ENCODE peak calls at places on chromosomes 4 and X, in seven cellular contexts. M is BJ, H is mammary epithelial cell, J is nephron progenitor cell, Q is H9, S is ovary, N is uterus. D is an unnamed sample.

GRCh38 chrX:46912673-46913491 is 661 bp downstream of the JADE3 start:
- DNase-seq in M (no peak), H (peak), J (peak), Q (peak), S (peak), N (peak), D (no peak)

GRCh38 chr4:86939123-86939522 is 4.3 kb downstream of the AFF1 start:
- DNase-seq in M (no peak), H (no peak), J (no peak), Q (no peak), S (no peak), N (no peak), D (no peak)

GRCh38 chr4:175034007-175034406 is 115.8 kb downstream of the ADAM29 start:
- DNase-seq in M (no peak), H (no peak), J (no peak), Q (no peak), S (no peak), N (no peak), D (no peak)

GRCh38 chr4:103934178-103934789 is 214.5 kb upstream of the TACR3 start:
- DNase-seq in M (no peak), H (peak), J (peak), Q (no peak), S (no peak), N (no peak), D (peak)

GRCh38 chrX:140822861-140823260 is 113.3 kb downstream of the LINC00632 start:
- DNase-seq in M (no peak), H (no peak), J (no peak), Q (no peak), S (no peak), N (no peak), D (no peak)

GRCh38 chr4:168648929-168649328 is 152.1 kb downstream of the PALLD start:
- DNase-seq in M (no peak), H (peak), J (no peak), Q (no peak), S (no peak), N (no peak), D (no peak)

GRCh38 chr4:131309628-131310027 is 1839.5 kb upstream of the PCDH10 start:
- DNase-seq in M (no peak), H (no peak), J (no peak), Q (no peak), S (no peak), N (no peak), D (no peak)

GRCh38 chr4:154836030-154836429 is 55.0 kb downstream of the RBM46 start:
- DNase-seq in M (no peak), H (no peak), J (no peak), Q (no peak), S (no peak), N (no peak), D (no peak)

GRCh38 chr4:169079942-169080827 is 70.1 kb upstream of the CBR4 start:
- DNase-seq in M (no peak), H (peak), J (no peak), Q (no peak), S (peak), N (peak), D (peak)

GRCh38 chr4:173040200-173040599 is 128.4 kb upstream of the GALNT7 start:
- DNase-seq in M (no peak), H (no peak), J (no peak), Q (no peak), S (no peak), N (no peak), D (no peak)

GRCh38 chrX:125137521-125137920 is 182.2 kb upstream of the TEX13C start:
- DNase-seq in M (no peak), H (no peak), J (no peak), Q (no peak), S (no peak), N (no peak), D (no peak)

GRCh38 chr4:83011779-83012630 is 1.4 kb upstream of the LIN54 start:
- DNase-seq in M (no peak), H (peak), J (peak), Q (peak), S (peak), N (peak), D (no peak)

GRCh38 chr4:140612356-140612755 is 43.6 kb upstream of the UCP1 start:
- DNase-seq in M (no peak), H (no peak), J (no peak), Q (no peak), S (no peak), N (no peak), D (no peak)

DNA sequence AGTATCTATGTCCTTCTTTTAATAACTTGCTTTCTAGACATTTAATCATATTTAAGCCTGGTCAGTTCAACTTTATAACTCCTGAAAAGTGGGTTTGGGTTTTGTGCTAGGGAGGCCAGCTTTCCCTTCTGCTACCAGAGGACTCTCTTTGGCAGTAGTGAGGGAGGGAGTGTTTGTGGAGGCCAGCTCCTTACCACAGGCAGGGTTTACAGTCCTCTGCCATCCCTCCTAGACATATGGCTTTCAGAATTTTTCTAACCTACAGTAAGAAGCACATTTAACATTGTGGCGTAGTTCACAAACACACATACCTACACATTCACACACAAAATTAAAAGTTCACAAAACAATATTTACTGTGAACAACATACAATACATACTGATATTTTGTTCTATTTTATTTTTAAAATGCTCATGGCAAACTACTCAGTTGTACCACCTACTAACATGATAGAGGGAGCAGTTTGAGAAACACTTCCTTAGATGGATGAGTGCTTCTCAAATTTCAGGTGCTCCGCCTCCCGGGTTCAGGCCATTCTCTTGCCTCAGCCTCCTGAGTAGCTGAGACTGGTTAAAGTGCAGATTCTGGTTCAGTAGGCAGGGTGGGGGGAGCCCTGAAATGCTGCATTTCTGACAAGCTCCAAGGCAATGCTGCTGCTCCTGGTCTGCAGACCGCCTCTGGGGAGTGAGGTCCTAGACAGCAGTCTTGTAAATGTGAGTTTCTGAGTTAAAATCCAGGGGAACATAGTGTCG is 86.7 kb downstream of the PTTG2 start:
- DNase-seq in M (no peak), H (no peak), J (peak), Q (peak), S (no peak), N (no peak), D (no peak)
- TF ChIP-seq CTCF in M (no peak), H (no peak), J (no peak), Q (peak), S (no peak), N (no peak), D (no peak)

GRCh38 chrX:17697191-17697590 is 40.1 kb upstream of the SCML1 start:
- DNase-seq in M (no peak), H (peak), J (no peak), Q (no peak), S (no peak), N (no peak), D (no peak)
- TF ChIP-seq CTCF in M (no peak), H (peak), J (no peak), Q (peak), S (no peak), N (no peak), D (peak)

DNA sequence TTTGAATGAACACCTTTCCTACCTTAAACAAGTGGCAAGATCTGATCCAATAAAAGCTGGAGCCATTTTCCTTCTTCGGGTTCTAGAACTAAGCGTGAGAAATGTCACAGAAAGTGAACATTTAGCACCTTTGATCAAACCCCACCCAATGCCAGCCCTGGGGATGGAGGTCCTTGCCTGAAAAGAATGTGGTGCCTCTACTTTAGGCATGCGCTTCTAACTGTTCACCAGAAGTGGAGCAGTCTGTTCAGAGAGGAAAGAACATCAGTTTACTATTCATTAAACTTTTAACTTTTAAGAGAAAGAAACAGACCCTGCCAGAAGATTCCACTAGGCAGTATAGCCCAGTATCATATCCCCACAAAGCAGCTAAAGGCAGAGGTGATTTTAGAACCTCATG is 75.9 kb downstream of the INTS12 start:
- DNase-seq in M (no peak), H (no peak), J (no peak), Q (no peak), S (no peak), N (no peak), D (no peak)
- TF ChIP-seq CTCF in M (no peak), H (no peak), J (no peak), Q (no peak), S (no peak), N (no peak), D (no peak)

GRCh38 chr4:67871867-67872266 is 11.9 kb downstream of the TMPRSS11D start:
- DNase-seq in M (no peak), H (peak), J (no peak), Q (no peak), S (no peak), N (no peak), D (peak)
- TF ChIP-seq CTCF in M (peak), H (peak), J (peak), Q (peak), S (no peak), N (peak), D (peak)

GRCh38 chr4:138702471-138702870 is 313.1 kb upstream of the NOCT start:
- DNase-seq in M (no peak), H (no peak), J (no peak), Q (no peak), S (no peak), N (no peak), D (no peak)

GRCh38 chr4:138697771-138698170 is 317.8 kb upstream of the NOCT start:
- DNase-seq in M (no peak), H (no peak), J (no peak), Q (no peak), S (no peak), N (no peak), D (no peak)

GRCh38 chr4:138696058-138696457 is 319.5 kb upstream of the NOCT start:
- DNase-seq in M (no peak), H (no peak), J (no peak), Q (no peak), S (no peak), N (no peak), D (no peak)

DNA sequence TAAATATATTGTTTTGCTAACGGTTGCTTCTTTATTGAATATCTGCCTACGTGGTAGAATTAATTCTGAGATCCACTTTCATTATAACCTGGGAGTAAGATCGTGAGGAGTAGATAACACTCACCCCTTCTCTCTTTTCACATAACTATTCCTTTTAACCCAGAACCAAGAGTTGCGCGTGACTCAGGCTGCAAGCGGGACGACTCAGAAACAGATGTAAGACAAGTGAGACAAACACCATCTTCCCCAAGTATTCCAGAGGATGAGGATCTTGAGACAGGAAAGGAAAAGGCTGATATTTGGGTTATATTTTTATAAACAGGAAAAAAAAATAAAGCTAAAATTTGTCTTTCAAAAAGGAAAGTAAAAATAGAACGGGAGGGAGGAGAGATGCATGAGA is 318.8 kb upstream of the NOCT start:
- DNase-seq in M (no peak), H (no peak), J (no peak), Q (no peak), S (no peak), N (no peak), D (no peak)
- TF ChIP-seq CTCF in M (no peak), H (no peak), J (no peak), Q (no peak), S (no peak), N (no peak), D (no peak)

GRCh38 chrX:4239650-4240540 is 526.4 kb upstream of the PRKX start:
- DNase-seq in M (no peak), H (no peak), J (no peak), Q (no peak), S (no peak), N (no peak), D (no peak)

GRCh38 chrX:4243759-4244158 is 530.3 kb upstream of the PRKX start:
- DNase-seq in M (no peak), H (no peak), J (no peak), Q (no peak), S (no peak), N (no peak), D (no peak)

GRCh38 chrX:4238916-4239315 is 525.5 kb upstream of the PRKX start:
- DNase-seq in M (no peak), H (no peak), J (no peak), Q (no peak), S (no peak), N (no peak), D (no peak)

DNA sequence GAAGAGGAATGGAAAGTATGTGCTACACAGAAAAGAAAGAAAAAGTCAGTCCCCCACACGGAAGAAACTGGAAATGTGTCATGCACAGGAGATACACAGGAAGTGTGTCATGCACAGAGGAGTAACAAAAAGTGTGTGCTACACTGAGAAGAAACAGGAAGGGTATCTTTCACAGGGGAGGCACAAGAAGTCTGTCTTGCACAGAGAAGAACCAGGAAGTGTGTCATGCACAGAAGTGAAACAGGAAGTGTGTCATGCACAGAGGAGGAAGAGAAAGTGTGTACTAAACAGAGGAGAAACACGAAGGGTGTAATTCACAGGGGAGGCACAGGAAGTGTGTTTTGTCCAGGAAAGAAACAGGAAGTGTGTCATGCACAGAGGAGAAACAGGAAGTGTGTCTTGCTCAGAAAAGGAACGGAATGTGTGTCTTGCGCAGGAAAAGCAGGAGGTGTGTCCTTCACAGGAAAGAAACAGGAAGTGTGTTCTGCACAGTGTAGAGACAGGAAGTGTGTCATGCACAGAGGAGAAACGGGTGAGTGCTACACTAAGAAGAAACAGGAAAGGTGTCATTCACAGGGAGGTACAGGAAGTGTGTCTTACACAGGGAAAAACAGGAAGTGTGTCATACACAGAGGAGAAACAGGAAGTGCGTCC is 527.2 kb upstream of the PRKX start:
- DNase-seq in M (no peak), H (no peak), J (no peak), Q (no peak), S (no peak), N (no peak), D (no peak)
- TF ChIP-seq CTCF in M (no peak), H (no peak), J (no peak), Q (no peak), S (no peak), N (no peak), D (no peak)

DNA sequence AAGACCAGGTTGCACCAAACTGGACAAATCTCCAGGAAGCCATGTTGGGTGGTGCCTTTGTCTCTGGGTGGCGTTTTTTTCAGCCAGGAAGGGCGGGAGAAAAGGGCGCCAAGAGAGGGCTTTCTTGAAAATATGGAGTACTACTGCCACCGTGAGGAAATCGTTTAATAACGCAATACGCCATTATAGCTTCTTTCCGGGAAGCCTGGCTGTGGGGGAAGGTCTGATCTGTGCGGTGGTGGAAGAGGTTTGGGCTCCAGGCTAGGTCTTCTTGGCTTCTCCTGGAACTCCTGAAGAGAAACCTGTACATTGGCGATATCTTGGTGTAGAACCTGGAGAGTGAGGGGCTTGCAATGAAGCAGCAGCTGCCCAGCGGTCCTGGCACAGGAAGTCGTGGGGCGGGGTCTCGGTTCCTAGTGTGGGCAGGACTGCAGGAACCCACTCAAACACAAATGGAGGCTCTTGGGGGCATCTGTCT is 202.7 kb downstream of the OR13H1 start:
- DNase-seq in M (no peak), H (peak), J (no peak), Q (peak), S (peak), N (peak), D (peak)
- TF ChIP-seq CTCF in M (no peak), H (peak), J (no peak), Q (peak), S (no peak), N (peak), D (peak)

GRCh38 chrX:119943185-119943988 is at the start of gene NKAP:
- DNase-seq in M (peak), H (peak), J (peak), Q (peak), S (peak), N (peak), D (peak)
- TF ChIP-seq CTCF in M (no peak), H (no peak), J (no peak), Q (no peak), S (no peak), N (no peak), D (no peak)

GRCh38 chrX:50889582-50889981 is 21.0 kb upstream of the BMP15 start:
- DNase-seq in M (no peak), H (no peak), J (no peak), Q (peak), S (no peak), N (no peak), D (no peak)
- TF ChIP-seq CTCF in M (no peak), H (no peak), J (no peak), Q (peak), S (no peak), N (no peak), D (no peak)